ENCODE peak calls at places on chromosomes 5 and 9, in eight cellular contexts. One of them, this sample, is unnamed.

GRCh38 chr9:32589083-32589713 is 16.2 kb upstream of the NDUFB6 start:
- DNase-seq in left colon: no peak
- DNase-seq in HuH-7.5: no peak
- DNase-seq in activated gamma-delta T cell treated with anti-CD3 and anti-CD28 coated beads, Interleukin-2, amount 50 U/mL, for 16 hours: no peak
- DNase-seq in tibial artery: no peak
- DNase-seq in ELR: peak; percentile 61
- DNase-seq in WERI-Rb-1: no peak
- DNase-seq in Calu3: no peak
- DNase-seq in this sample: no peak

GRCh38 chr5:120678279-120678678 is 214.2 kb downstream of the PRR16 start:
- DNase-seq in left colon: no peak
- DNase-seq in HuH-7.5: no peak
- DNase-seq in activated gamma-delta T cell treated with anti-CD3 and anti-CD28 coated beads, Interleukin-2, amount 50 U/mL, for 16 hours: no peak
- DNase-seq in tibial artery: no peak
- DNase-seq in ELR: peak; percentile 39
- DNase-seq in WERI-Rb-1: no peak
- DNase-seq in Calu3: no peak
- DNase-seq in this sample: no peak

GRCh38 chr5:96050273-96050880 is 88.7 kb upstream of the ELL2 start:
- DNase-seq in left colon: no peak
- DNase-seq in HuH-7.5: no peak
- DNase-seq in activated gamma-delta T cell treated with anti-CD3 and anti-CD28 coated beads, Interleukin-2, amount 50 U/mL, for 16 hours: no peak
- DNase-seq in tibial artery: no peak
- DNase-seq in ELR: no peak
- DNase-seq in WERI-Rb-1: no peak
- DNase-seq in Calu3: no peak
- DNase-seq in this sample: no peak

GRCh38 chr9:134176599-134176968 is 12.2 kb upstream of the RNU6ATAC start:
- DNase-seq in left colon: no peak
- DNase-seq in HuH-7.5: no peak
- DNase-seq in activated gamma-delta T cell treated with anti-CD3 and anti-CD28 coated beads, Interleukin-2, amount 50 U/mL, for 16 hours: no peak
- DNase-seq in tibial artery: no peak
- DNase-seq in ELR: no peak
- DNase-seq in WERI-Rb-1: no peak
- DNase-seq in Calu3: no peak
- DNase-seq in this sample: no peak

GRCh38 chr5:171757853-171758535 is 27.6 kb upstream of the SMIM23 start:
- DNase-seq in left colon: no peak
- DNase-seq in HuH-7.5: no peak
- DNase-seq in activated gamma-delta T cell treated with anti-CD3 and anti-CD28 coated beads, Interleukin-2, amount 50 U/mL, for 16 hours: no peak
- DNase-seq in tibial artery: no peak
- DNase-seq in ELR: peak; percentile 99
- DNase-seq in WERI-Rb-1: no peak
- DNase-seq in Calu3: peak; percentile 11
- DNase-seq in this sample: no peak

GRCh38 chr5:16913840-16914435 is 22.1 kb downstream of the MYO10 start:
- DNase-seq in left colon: peak; percentile 71
- DNase-seq in HuH-7.5: no peak
- DNase-seq in activated gamma-delta T cell treated with anti-CD3 and anti-CD28 coated beads, Interleukin-2, amount 50 U/mL, for 16 hours: no peak
- DNase-seq in tibial artery: no peak
- DNase-seq in ELR: no peak
- DNase-seq in WERI-Rb-1: no peak
- DNase-seq in Calu3: peak; percentile 24
- DNase-seq in this sample: no peak

GRCh38 chr5:9782806-9783560 is 152.8 kb upstream of the TAS2R1 start:
- DNase-seq in left colon: peak; percentile 31
- DNase-seq in HuH-7.5: no peak
- DNase-seq in activated gamma-delta T cell treated with anti-CD3 and anti-CD28 coated beads, Interleukin-2, amount 50 U/mL, for 16 hours: no peak
- DNase-seq in tibial artery: no peak
- DNase-seq in ELR: peak; percentile 16
- DNase-seq in WERI-Rb-1: peak; percentile 96
- DNase-seq in Calu3: no peak
- DNase-seq in this sample: no peak

GRCh38 chr5:162190-162564 is 29.1 kb upstream of the LRRC14B start:
- DNase-seq in left colon: no peak
- DNase-seq in HuH-7.5: no peak
- DNase-seq in activated gamma-delta T cell treated with anti-CD3 and anti-CD28 coated beads, Interleukin-2, amount 50 U/mL, for 16 hours: no peak
- DNase-seq in tibial artery: peak; percentile 61
- DNase-seq in ELR: no peak
- DNase-seq in WERI-Rb-1: no peak
- DNase-seq in Calu3: no peak
- DNase-seq in this sample: no peak

GRCh38 chr9:136614372-136614922 is 48.3 kb upstream of the EGFL7 start:
- DNase-seq in left colon: peak; percentile 33
- DNase-seq in HuH-7.5: no peak
- DNase-seq in activated gamma-delta T cell treated with anti-CD3 and anti-CD28 coated beads, Interleukin-2, amount 50 U/mL, for 16 hours: no peak
- DNase-seq in tibial artery: no peak
- DNase-seq in ELR: peak; percentile 87
- DNase-seq in WERI-Rb-1: peak; percentile 29
- DNase-seq in Calu3: no peak
- DNase-seq in this sample: no peak

GRCh38 chr9:36189978-36190377 is 743 bp upstream of the CLTA start:
- DNase-seq in left colon: peak; percentile 23
- DNase-seq in HuH-7.5: no peak
- DNase-seq in activated gamma-delta T cell treated with anti-CD3 and anti-CD28 coated beads, Interleukin-2, amount 50 U/mL, for 16 hours: no peak
- DNase-seq in tibial artery: no peak
- DNase-seq in ELR: peak; percentile 37
- DNase-seq in WERI-Rb-1: no peak
- DNase-seq in Calu3: no peak
- DNase-seq in this sample: no peak

GRCh38 chr9:90504486-90504885 is 138.1 kb downstream of the DIRAS2 start:
- DNase-seq in left colon: no peak
- DNase-seq in HuH-7.5: no peak
- DNase-seq in activated gamma-delta T cell treated with anti-CD3 and anti-CD28 coated beads, Interleukin-2, amount 50 U/mL, for 16 hours: no peak
- DNase-seq in tibial artery: no peak
- DNase-seq in ELR: no peak
- DNase-seq in WERI-Rb-1: no peak
- DNase-seq in Calu3: no peak
- DNase-seq in this sample: no peak

GRCh38 chr5:76500633-76501393 is 97.7 kb downstream of the IQGAP2 start:
- DNase-seq in left colon: no peak
- DNase-seq in HuH-7.5: no peak
- DNase-seq in activated gamma-delta T cell treated with anti-CD3 and anti-CD28 coated beads, Interleukin-2, amount 50 U/mL, for 16 hours: no peak
- DNase-seq in tibial artery: no peak
- DNase-seq in ELR: no peak
- DNase-seq in WERI-Rb-1: no peak
- DNase-seq in Calu3: no peak
- DNase-seq in this sample: no peak

GRCh38 chr9:124271660-124272059 is 13.9 kb downstream of the NEK6 start:
- DNase-seq in left colon: peak; percentile 64
- DNase-seq in HuH-7.5: no peak
- DNase-seq in activated gamma-delta T cell treated with anti-CD3 and anti-CD28 coated beads, Interleukin-2, amount 50 U/mL, for 16 hours: no peak
- DNase-seq in tibial artery: peak; percentile 74
- DNase-seq in ELR: no peak
- DNase-seq in WERI-Rb-1: no peak
- DNase-seq in Calu3: no peak
- DNase-seq in this sample: no peak

GRCh38 chr5:108727154-108727638 is 20.5 kb upstream of the FER start:
- DNase-seq in left colon: peak; percentile 46
- DNase-seq in HuH-7.5: no peak
- DNase-seq in activated gamma-delta T cell treated with anti-CD3 and anti-CD28 coated beads, Interleukin-2, amount 50 U/mL, for 16 hours: no peak
- DNase-seq in tibial artery: peak; percentile 67
- DNase-seq in ELR: peak; percentile 43
- DNase-seq in WERI-Rb-1: no peak
- DNase-seq in Calu3: peak; percentile 30
- DNase-seq in this sample: no peak

GRCh38 chr5:103259705-103260355 is 1.3 kb downstream of the MACIR start:
- DNase-seq in left colon: no peak
- DNase-seq in HuH-7.5: no peak
- DNase-seq in activated gamma-delta T cell treated with anti-CD3 and anti-CD28 coated beads, Interleukin-2, amount 50 U/mL, for 16 hours: no peak
- DNase-seq in tibial artery: no peak
- DNase-seq in ELR: peak; percentile 61
- DNase-seq in WERI-Rb-1: no peak
- DNase-seq in Calu3: no peak
- DNase-seq in this sample: no peak

GRCh38 chr5:3598236-3598635 is 2.6 kb downstream of the IRX1 start:
- DNase-seq in left colon: no peak
- DNase-seq in HuH-7.5: no peak
- DNase-seq in activated gamma-delta T cell treated with anti-CD3 and anti-CD28 coated beads, Interleukin-2, amount 50 U/mL, for 16 hours: no peak
- DNase-seq in tibial artery: no peak
- DNase-seq in ELR: no peak
- DNase-seq in WERI-Rb-1: no peak
- DNase-seq in Calu3: no peak
- DNase-seq in this sample: no peak

GRCh38 chr5:159031513-159031912 is 68.2 kb downstream of the EBF1 start:
- DNase-seq in left colon: no peak
- DNase-seq in HuH-7.5: no peak
- DNase-seq in activated gamma-delta T cell treated with anti-CD3 and anti-CD28 coated beads, Interleukin-2, amount 50 U/mL, for 16 hours: no peak
- DNase-seq in tibial artery: no peak
- DNase-seq in ELR: peak; percentile 36
- DNase-seq in WERI-Rb-1: no peak
- DNase-seq in Calu3: no peak
- DNase-seq in this sample: no peak

GRCh38 chr9:136513191-136513590 is 30.4 kb upstream of the SEC16A start:
- DNase-seq in left colon: no peak
- DNase-seq in HuH-7.5: no peak
- DNase-seq in activated gamma-delta T cell treated with anti-CD3 and anti-CD28 coated beads, Interleukin-2, amount 50 U/mL, for 16 hours: no peak
- DNase-seq in tibial artery: no peak
- DNase-seq in ELR: no peak
- DNase-seq in WERI-Rb-1: no peak
- DNase-seq in Calu3: no peak
- DNase-seq in this sample: no peak

GRCh38 chr9:132673355-132673754 is 3.1 kb downstream of the GTF3C4 start:
- DNase-seq in left colon: no peak
- DNase-seq in HuH-7.5: peak; percentile 42
- DNase-seq in activated gamma-delta T cell treated with anti-CD3 and anti-CD28 coated beads, Interleukin-2, amount 50 U/mL, for 16 hours: no peak
- DNase-seq in tibial artery: no peak
- DNase-seq in ELR: peak; percentile 76
- DNase-seq in WERI-Rb-1: peak; percentile 31
- DNase-seq in Calu3: peak; percentile 8
- DNase-seq in this sample: no peak

GRCh38 chr5:94745786-94746730 is 127.6 kb downstream of the SLF1 start:
- DNase-seq in left colon: no peak
- DNase-seq in HuH-7.5: no peak
- DNase-seq in activated gamma-delta T cell treated with anti-CD3 and anti-CD28 coated beads, Interleukin-2, amount 50 U/mL, for 16 hours: no peak
- DNase-seq in tibial artery: no peak
- DNase-seq in ELR: peak; percentile 76
- DNase-seq in WERI-Rb-1: no peak
- DNase-seq in Calu3: no peak
- DNase-seq in this sample: no peak